ENCODE peak calls at places on chromosome 21, in eight cellular contexts. D is right lobe of liver; I is esophagus squamous epithelium; N is lung; Q is effector memory CD4-positive, alpha-beta T cell; S is adrenal gland; E is tibial nerve; O is CD8-positive, alpha-beta T cell. W is an unnamed sample. For H3K27me3, the result is how much of the 10 kb centered on the place peaks cover.

GRCh38 chr21:31198575-31198974 is 145.5 kb downstream of the TIAM1 start:
- DNase-seq in D (no peak), I (no peak), N (no peak), Q (no peak), S (no peak), E (no peak), O (no peak), W (no peak)

GRCh38 chr21:46667735-46668380 is 32.4 kb downstream of the PRMT2 start:
- DNase-seq in D (no peak), I (no peak), N (no peak), Q (no peak), S (no peak), E (no peak), O (no peak), W (no peak)

GRCh38 chr21:42405064-42406059 is 1.7 kb downstream of the UBASH3A start:
- DNase-seq in D (no peak), I (no peak), N (no peak), Q (no peak), S (no peak), E (no peak), O (no peak), W (no peak)

GRCh38 chr21:42028754-42029385 is 18.7 kb upstream of the ZBTB21 start:
- DNase-seq in D (no peak), I (no peak), N (no peak), Q (no peak), S (no peak), E (no peak), O (no peak), W (no peak)

GRCh38 chr21:41777934-41778815 is 11.3 kb upstream of the RIPK4 start:
- DNase-seq in D (peak), I (no peak), N (peak), Q (no peak), S (peak), E (peak), O (no peak), W (peak)

GRCh38 chr21:27290020-27290419 is 323.1 kb upstream of the ADAMTS5 start:
- DNase-seq in D (no peak), I (no peak), N (no peak), Q (no peak), S (no peak), E (no peak), O (no peak), W (no peak)

GRCh38 chr21:15761508-15762100 is 31.8 kb downstream of the USP25 start:
- DNase-seq in D (peak), I (no peak), N (peak), Q (no peak), S (no peak), E (no peak), O (no peak), W (no peak)

GRCh38 chr21:42593007-42593814 is 60.2 kb upstream of the PDE9A start:
- DNase-seq in D (peak), I (no peak), N (peak), Q (peak), S (peak), E (peak), O (peak), W (peak)

GRCh38 chr21:21030311-21030710 is 32.1 kb downstream of the NCAM2 start:
- DNase-seq in D (no peak), I (no peak), N (no peak), Q (no peak), S (no peak), E (no peak), O (no peak), W (no peak)

GRCh38 chr21:21279193-21279901 is 281.1 kb downstream of the NCAM2 start:
- DNase-seq in D (no peak), I (no peak), N (no peak), Q (no peak), S (no peak), E (no peak), O (no peak), W (no peak)

GRCh38 chr21:42187976-42188653 is 30.8 kb upstream of the ABCG1 start:
- DNase-seq in D (peak), I (no peak), N (peak), Q (peak), S (peak), E (no peak), O (peak), W (no peak)

GRCh38 chr21:26818911-26819310 is 26.3 kb downstream of the ADAMTS1 start:
- DNase-seq in D (no peak), I (no peak), N (no peak), Q (no peak), S (no peak), E (no peak), O (no peak), W (no peak)

GRCh38 chr21:31157756-31158155 is 119.5 kb upstream of the KRTAP19-8 start:
- DNase-seq in D (no peak), I (no peak), N (no peak), Q (no peak), S (no peak), E (no peak), O (no peak), W (no peak)

GRCh38 chr21:31573217-31573616 is 86.3 kb upstream of the SOD1 start:
- DNase-seq in D (no peak), I (no peak), N (no peak), Q (no peak), S (no peak), E (no peak), O (no peak), W (no peak)

GRCh38 chr21:15422761-15423160 is 307.0 kb upstream of the USP25 start:
- DNase-seq in D (no peak), I (no peak), N (no peak), Q (no peak), S (no peak), E (no peak), O (no peak), W (no peak)

DNA sequence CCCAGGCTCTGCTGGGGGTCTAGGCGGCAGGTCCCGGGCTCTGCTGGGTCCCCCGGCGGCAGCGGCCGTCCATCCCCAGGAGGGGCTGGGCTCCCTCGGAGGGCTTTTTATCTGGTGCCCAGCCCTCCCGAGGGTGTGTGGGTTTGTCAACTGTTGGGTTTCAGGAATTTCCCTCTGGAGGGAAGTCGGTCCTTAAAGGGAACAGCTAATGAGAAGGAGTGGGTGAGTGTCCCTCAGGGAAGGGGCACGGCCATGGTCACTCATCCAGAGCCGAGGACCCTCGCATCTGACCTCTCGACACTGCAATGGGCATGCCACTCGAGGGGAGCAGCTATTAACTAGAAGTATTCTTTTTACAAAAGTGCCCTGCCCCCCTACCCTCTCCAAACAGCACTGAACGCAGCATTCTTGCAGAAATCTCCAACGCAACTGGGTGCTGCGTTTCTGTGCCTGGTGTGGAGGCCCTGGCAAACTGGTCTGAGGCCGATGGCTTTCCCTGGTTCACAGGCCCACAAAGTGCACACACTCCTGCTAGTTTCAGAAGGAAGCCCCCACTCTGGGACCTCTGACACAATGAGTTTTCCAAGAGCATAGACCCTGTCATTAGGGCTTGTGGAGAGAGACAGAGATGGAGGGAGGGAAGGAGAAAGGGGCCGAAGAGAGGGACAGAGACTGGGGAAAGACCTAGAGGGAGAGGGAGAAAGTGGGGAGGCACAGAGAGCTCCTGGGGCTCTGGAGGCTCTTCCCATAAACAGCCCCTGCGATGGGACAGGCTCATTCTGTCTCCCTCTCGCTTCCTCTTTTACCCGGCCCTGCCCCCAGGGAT is 1.0 kb upstream of the TSPEAR start:
- DNase-seq in D (no peak), I (no peak), N (no peak), Q (no peak), S (no peak), E (peak), O (no peak), W (no peak)
- H3K27me3 ChIP-seq in D (under half), I (half or more), N (under half), Q (under half), S (half or more), E (half or more), O (under half), W (half or more)

DNA sequence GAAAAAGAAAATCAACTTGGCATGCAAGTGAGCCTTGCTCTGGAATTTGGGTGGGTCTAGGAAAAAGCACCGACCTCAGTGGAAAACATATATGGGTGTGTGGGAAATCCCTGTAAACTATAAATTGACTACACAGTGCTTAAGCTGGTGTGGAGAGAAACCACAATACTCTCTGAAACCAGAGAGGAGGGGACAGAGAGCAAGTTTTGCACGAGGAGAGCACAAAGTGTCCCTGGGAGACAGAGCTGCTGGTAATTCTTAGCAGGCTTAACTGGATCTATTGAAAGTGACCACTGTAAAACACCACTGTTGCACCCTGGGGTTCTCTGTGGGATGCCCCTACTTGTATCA is 12.8 kb downstream of the KCNJ15 start:
- DNase-seq in D (no peak), I (no peak), N (no peak), Q (no peak), S (no peak), E (no peak), O (no peak), W (no peak)
- H3K4me3 ChIP-seq in D (no peak), I (no peak), N (no peak), Q (no peak), S (no peak), E (no peak), O (no peak), W (no peak)

DNA sequence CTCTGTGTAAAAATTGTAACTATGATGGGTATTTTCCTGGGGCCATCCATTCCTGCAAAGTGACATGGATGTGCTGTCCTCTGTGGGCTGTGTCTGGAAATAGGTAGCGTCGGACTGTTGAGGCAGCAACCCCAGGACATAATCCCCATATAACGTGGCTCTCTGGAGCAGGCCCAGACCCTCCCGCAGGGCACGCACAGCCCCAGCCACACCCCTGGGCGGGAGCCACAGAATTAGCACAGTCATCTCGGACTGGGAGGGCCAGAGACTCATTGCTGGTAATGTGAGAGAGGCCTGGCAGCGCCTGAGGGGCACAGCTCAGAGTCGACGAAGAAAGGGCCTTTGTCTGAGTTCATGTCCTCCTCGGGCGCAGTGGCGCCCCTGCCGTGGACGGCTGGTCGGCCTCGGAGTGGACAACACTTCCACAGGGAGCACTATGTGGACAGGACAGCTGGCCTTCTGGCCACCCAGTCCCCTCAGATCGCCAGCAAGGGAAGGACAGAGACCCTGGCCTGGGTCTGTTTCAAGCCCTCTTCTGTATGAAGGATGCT is 20.1 kb downstream of the SIM2 start:
- DNase-seq in D (no peak), I (no peak), N (no peak), Q (no peak), S (no peak), E (no peak), O (no peak), W (peak)
- H3K27me3 ChIP-seq in D (under half), I (half or more), N (under half), Q (under half), S (under half), E (under half), O (under half), W (under half)

GRCh38 chr21:43939443-43940328 is 72.4 kb upstream of the TRAPPC10 start:
- DNase-seq in D (peak), I (no peak), N (no peak), Q (no peak), S (no peak), E (no peak), O (no peak), W (peak)

GRCh38 chr21:43937051-43937832 is 72.2 kb downstream of the AGPAT3 start:
- DNase-seq in D (peak), I (no peak), N (no peak), Q (no peak), S (no peak), E (no peak), O (no peak), W (no peak)

GRCh38 chr21:43937898-43938309 is 72.9 kb downstream of the AGPAT3 start:
- DNase-seq in D (no peak), I (no peak), N (no peak), Q (no peak), S (no peak), E (no peak), O (no peak), W (no peak)

GRCh38 chr21:43940329-43940653 is 71.8 kb upstream of the TRAPPC10 start:
- DNase-seq in D (no peak), I (no peak), N (no peak), Q (no peak), S (no peak), E (no peak), O (no peak), W (no peak)

GRCh38 chr21:43938751-43939442 is 73.2 kb upstream of the TRAPPC10 start:
- DNase-seq in D (peak), I (peak), N (peak), Q (peak), S (peak), E (peak), O (peak), W (no peak)
- H3K4me3 ChIP-seq in D (peak), I (peak), N (no peak), Q (peak), S (no peak), E (peak), O (peak), W (no peak)

GRCh38 chr21:34667761-34668160 is 1.0 kb upstream of the CLIC6 start:
- DNase-seq in D (no peak), I (no peak), N (no peak), Q (no peak), S (no peak), E (no peak), O (no peak), W (no peak)

GRCh38 chr21:34669149-34669879 is 520 bp downstream of the CLIC6 start:
- DNase-seq in D (no peak), I (no peak), N (no peak), Q (no peak), S (no peak), E (no peak), O (no peak), W (no peak)

GRCh38 chr21:34670220-34670961 is 1.6 kb downstream of the CLIC6 start:
- DNase-seq in D (no peak), I (no peak), N (no peak), Q (no peak), S (no peak), E (no peak), O (no peak), W (no peak)

GRCh38 chr21:34670962-34671348 is 2.2 kb downstream of the CLIC6 start:
- DNase-seq in D (no peak), I (no peak), N (no peak), Q (no peak), S (no peak), E (no peak), O (no peak), W (no peak)

GRCh38 chr21:34668803-34669148 is at the start of gene CLIC6:
- DNase-seq in D (no peak), I (no peak), N (peak), Q (no peak), S (no peak), E (peak), O (no peak), W (no peak)
- H3K27me3 ChIP-seq in D (under half), I (half or more), N (under half), Q (under half), S (under half), E (half or more), O (under half), W (under half)

GRCh38 chr21:22438428-22439086 is 1440.3 kb downstream of the NCAM2 start:
- DNase-seq in D (no peak), I (no peak), N (no peak), Q (no peak), S (no peak), E (no peak), O (no peak), W (no peak)
- H3K4me3 ChIP-seq in D (no peak), I (no peak), N (no peak), Q (no peak), S (no peak), E (no peak), O (no peak), W (no peak)

GRCh38 chr21:36628096-36628495 is 70.8 kb upstream of the SIM2 start:
- DNase-seq in D (no peak), I (no peak), N (no peak), Q (no peak), S (no peak), E (no peak), O (no peak), W (no peak)

GRCh38 chr21:36626791-36627190 is 72.1 kb upstream of the SIM2 start:
- DNase-seq in D (no peak), I (no peak), N (no peak), Q (no peak), S (no peak), E (no peak), O (no peak), W (no peak)

GRCh38 chr21:36629061-36629460 is 69.9 kb upstream of the SIM2 start:
- DNase-seq in D (no peak), I (no peak), N (no peak), Q (no peak), S (peak), E (no peak), O (no peak), W (no peak)

GRCh38 chr21:36624105-36624504 is 74.8 kb upstream of the SIM2 start:
- DNase-seq in D (no peak), I (no peak), N (no peak), Q (no peak), S (no peak), E (no peak), O (no peak), W (no peak)

GRCh38 chr21:36627242-36627641 is 71.7 kb upstream of the SIM2 start:
- DNase-seq in D (no peak), I (no peak), N (no peak), Q (no peak), S (no peak), E (no peak), O (no peak), W (no peak)
- H3K27me3 ChIP-seq in D (under half), I (half or more), N (under half), Q (under half), S (under half), E (under half), O (under half), W (under half)

GRCh38 chr21:33540711-33541104 is 1.2 kb downstream of the GART start:
- DNase-seq in D (no peak), I (no peak), N (no peak), Q (no peak), S (no peak), E (no peak), O (no peak), W (no peak)
- H3K4me3 ChIP-seq in D (peak), I (no peak), N (no peak), Q (no peak), S (no peak), E (no peak), O (no peak), W (peak)

GRCh38 chr21:32979598-32980268 is 46.0 kb upstream of the OLIG2 start:
- DNase-seq in D (no peak), I (no peak), N (no peak), Q (no peak), S (no peak), E (no peak), O (no peak), W (no peak)

GRCh38 chr21:32977216-32977615 is 48.5 kb upstream of the OLIG2 start:
- DNase-seq in D (no peak), I (no peak), N (no peak), Q (no peak), S (no peak), E (no peak), O (no peak), W (no peak)

GRCh38 chr21:32981096-32981495 is 44.6 kb upstream of the OLIG2 start:
- DNase-seq in D (no peak), I (no peak), N (no peak), Q (no peak), S (no peak), E (no peak), O (no peak), W (no peak)

GRCh38 chr21:32976791-32977190 is 48.9 kb upstream of the OLIG2 start:
- DNase-seq in D (no peak), I (no peak), N (no peak), Q (no peak), S (no peak), E (no peak), O (no peak), W (no peak)

DNA sequence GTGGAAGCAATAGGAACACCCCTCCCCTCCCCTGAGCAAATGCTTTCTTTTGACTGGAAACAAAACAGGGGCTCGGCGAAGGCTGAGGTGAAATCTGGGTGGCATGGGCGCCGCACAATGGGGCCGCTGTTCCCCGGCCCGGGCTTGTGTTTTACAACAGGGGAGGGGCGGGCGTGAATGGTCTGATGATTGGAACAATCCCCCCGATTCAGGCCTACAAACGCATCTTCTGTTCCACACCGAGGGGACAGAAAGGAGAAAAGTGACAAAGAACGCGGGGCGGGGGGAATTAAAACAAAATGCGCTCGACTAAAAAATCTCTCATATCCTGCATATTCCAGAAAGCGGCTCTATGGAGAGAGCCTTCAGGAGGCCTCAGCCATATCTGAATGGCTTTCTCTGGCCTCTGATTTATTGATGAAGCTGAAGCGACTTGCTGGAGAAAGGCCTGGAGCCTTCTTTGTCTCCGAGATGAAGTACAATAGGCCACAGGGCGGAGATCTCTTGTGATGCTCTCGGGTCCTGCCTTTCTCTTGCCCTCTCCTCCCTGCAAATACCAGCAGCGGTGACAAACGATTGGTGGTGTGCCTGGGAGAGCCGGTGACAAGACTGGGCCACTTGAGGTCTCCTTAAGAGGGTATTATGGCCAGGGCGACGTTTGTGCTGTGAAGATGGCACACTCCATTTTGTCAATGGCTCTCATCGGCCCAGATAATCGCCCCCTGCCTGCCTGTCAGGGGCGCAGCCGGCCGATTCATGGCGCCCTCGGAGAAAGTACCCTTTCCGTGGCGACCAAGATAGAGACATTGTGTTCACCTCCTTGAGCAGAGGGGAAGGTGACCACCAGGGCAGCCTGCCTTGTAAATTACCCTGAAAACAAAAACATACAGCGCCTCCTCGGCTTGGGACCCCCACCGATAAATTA is 47.1 kb upstream of the OLIG2 start:
- DNase-seq in D (no peak), I (no peak), N (no peak), Q (no peak), S (no peak), E (no peak), O (no peak), W (no peak)
- H3K27me3 ChIP-seq in D (under half), I (half or more), N (under half), Q (under half), S (under half), E (under half), O (under half), W (under half)

W was measured in RWPE2.